ENCODE peak calls at places on chromosome 4, in six cellular contexts. M is heart right ventricle, K is lower lobe of right lung, R is cardiac muscle cell, A is pancreas, Q is hepatocyte. N is an unnamed sample.

GRCh38 chr4:120331486-120332281 is 265.0 kb upstream of the MAD2L1 start:
- DNase-seq in K (no peak), A (peak; percentile 34), M (no peak), Q (no peak), R (no peak), N (no peak)

GRCh38 chr4:32645653-32646052 is 1925.5 kb downstream of the PCDH7 start:
- DNase-seq in Q (no peak), A (no peak), M (no peak), R (no peak), K (no peak), N (no peak)

GRCh38 chr4:141501931-141502330 is 134.5 kb upstream of the IL15 start:
- DNase-seq in M (no peak), A (no peak), R (no peak), Q (no peak), K (no peak), N (no peak)

GRCh38 chr4:39729557-39729956 is 31.6 kb downstream of the UBE2K start:
- DNase-seq in M (no peak), R (no peak), Q (no peak), K (no peak), A (no peak), N (no peak)

GRCh38 chr4:115851918-115852766 is 738.7 kb upstream of the NDST4 start:
- DNase-seq in M (no peak), K (peak; percentile 34), R (peak; percentile 82), Q (peak; percentile 86), A (peak; percentile 38), N (no peak)

GRCh38 chr4:156362581-156362980 is 408.9 kb upstream of the CTSO start:
- DNase-seq in M (no peak), A (no peak), Q (no peak), R (no peak), K (no peak), N (no peak)

GRCh38 chr4:62250100-62250499 is 1050.0 kb downstream of the ADGRL3 start:
- DNase-seq in M (no peak), R (no peak), A (no peak), Q (no peak), K (no peak), N (no peak)

GRCh38 chr4:42570221-42570620 is 86.7 kb downstream of the ATP8A1 start:
- DNase-seq in R (no peak), Q (peak; percentile 11), A (peak; percentile 62), K (peak; percentile 66), M (peak; percentile 69), N (no peak)

GRCh38 chr4:15011166-15011565 is 8.9 kb downstream of the CPEB2 start:
- DNase-seq in M (no peak), A (no peak), R (no peak), Q (no peak), K (no peak), N (no peak)

GRCh38 chr4:526189-526909 is 27.3 kb downstream of the PIGG start:
- DNase-seq in M (no peak), K (no peak), A (no peak), R (no peak), Q (no peak), N (no peak)

GRCh38 chr4:9867746-9868425 is 86.5 kb downstream of the DRD5 start:
- DNase-seq in Q (no peak), K (no peak), R (no peak), M (no peak), A (no peak), N (no peak)

GRCh38 chr4:3199661-3200422 is 49.1 kb upstream of the MSANTD1 start:
- DNase-seq in A (no peak), Q (no peak), M (no peak), R (no peak), K (no peak), N (no peak)

GRCh38 chr4:6198278-6198677 is 2.1 kb downstream of the JAKMIP1 start:
- DNase-seq in K (no peak), Q (no peak), A (no peak), M (no peak), R (no peak), N (no peak)

GRCh38 chr4:54837576-54838140 is 179.9 kb downstream of the KIT start:
- DNase-seq in M (no peak), K (no peak), A (no peak), R (no peak), Q (no peak), N (no peak)

GRCh38 chr4:139319571-139319970 is 17.3 kb upstream of the NDUFC1 start:
- DNase-seq in R (no peak), A (no peak), M (no peak), Q (no peak), K (no peak), N (no peak)

GRCh38 chr4:20423420-20423819 is 171.7 kb downstream of the SLIT2 start:
- DNase-seq in A (no peak), R (no peak), M (no peak), K (no peak), Q (no peak), N (no peak)

GRCh38 chr4:3745886-3746656 is 20.1 kb upstream of the ADRA2C start:
- DNase-seq in K (no peak), M (no peak), Q (no peak), R (no peak), A (no peak), N (no peak)

GRCh38 chr4:69689530-69690111 is 36.6 kb upstream of the UGT2A1 start:
- DNase-seq in A (no peak), K (no peak), Q (peak; percentile 58), M (no peak), R (peak; percentile 45), N (peak; percentile 26)

GRCh38 chr4:57777871-57778270 is 667.7 kb upstream of the IGFBP7 start:
- DNase-seq in K (no peak), A (no peak), M (no peak), R (no peak), Q (no peak), N (no peak)

GRCh38 chr4:27366424-27366823 is 505.8 kb downstream of the STIM2 start:
- DNase-seq in Q (no peak), M (no peak), A (no peak), K (no peak), R (no peak), N (no peak)

GRCh38 chr4:8144359-8144758 is 14.3 kb downstream of the ABLIM2 start:
- DNase-seq in R (no peak), A (no peak), K (no peak), Q (no peak), M (no peak), N (no peak)

GRCh38 chr4:26257850-26258249 is 63.0 kb upstream of the RBPJ start:
- DNase-seq in R (no peak), A (no peak), K (no peak), M (no peak), Q (no peak), N (no peak)

GRCh38 chr4:6957148-6957520 is 47.5 kb downstream of the TBC1D14 start:
- DNase-seq in K (no peak), Q (no peak), A (no peak), M (no peak), R (no peak), N (no peak)

GRCh38 chr4:37632836-37633235 is 53.3 kb downstream of the RELL1 start:
- DNase-seq in K (no peak), A (no peak), Q (no peak), M (no peak), R (no peak), N (no peak)

GRCh38 chr4:145830699-145831098 is 107.9 kb downstream of the ZNF827 start:
- DNase-seq in R (no peak), A (no peak), K (no peak), Q (no peak), M (no peak), N (no peak)

GRCh38 chr4:4426511-4427477 is 39.9 kb downstream of the NSG1 start:
- DNase-seq in R (no peak), M (no peak), Q (no peak), K (no peak), A (no peak), N (no peak)

GRCh38 chr4:147594107-147594506 is 23.1 kb upstream of the TMEM184C start:
- DNase-seq in Q (no peak), K (no peak), M (no peak), A (no peak), R (no peak), N (no peak)

GRCh38 chr4:99821918-99822503 is 5.4 kb downstream of the DAPP1 start:
- DNase-seq in A (no peak), Q (no peak), K (no peak), R (no peak), M (no peak), N (no peak)

GRCh38 chr4:1172228-1172851 is at the start of gene SPON2:
- DNase-seq in M (no peak), A (no peak), Q (peak; percentile 51), R (no peak), K (no peak), N (peak; percentile 45)

DNA sequence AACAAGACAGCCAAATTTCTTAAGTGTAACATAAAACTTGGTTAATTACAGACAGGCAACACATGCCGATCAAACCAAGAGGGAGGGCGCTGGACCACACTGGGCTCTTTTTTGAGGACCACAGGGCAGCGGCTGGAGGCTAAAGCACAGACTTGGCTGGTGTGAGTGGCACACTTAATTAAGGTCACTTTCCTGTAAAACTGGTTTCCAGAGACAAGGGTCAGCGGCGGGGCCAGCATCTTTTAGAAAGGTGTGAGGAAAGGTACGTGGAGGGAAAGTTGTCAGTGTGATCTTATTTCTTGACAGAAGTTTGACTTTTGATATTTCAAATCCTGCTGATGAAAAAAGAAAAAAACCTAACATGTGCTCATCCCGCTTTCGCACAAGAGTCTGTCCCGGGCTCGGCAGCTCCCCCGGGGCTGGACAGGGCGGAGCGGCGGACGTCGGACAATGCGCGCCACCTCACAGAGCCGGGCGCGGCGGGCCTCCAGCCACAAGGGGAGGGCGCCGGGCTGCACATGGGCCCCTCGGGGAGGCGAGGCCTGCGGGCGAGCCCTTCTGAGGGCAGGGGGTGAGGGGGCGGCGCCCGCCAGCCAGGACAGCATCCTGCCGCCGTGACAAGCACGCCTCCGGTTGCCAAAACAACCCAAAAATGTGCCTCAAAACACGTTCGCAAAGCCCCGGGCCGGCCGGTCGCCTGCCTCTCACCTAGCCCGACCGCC is 658 bp upstream of the HSPA4L start:
- DNase-seq in K (peak; percentile 46), R (peak; percentile 5), M (peak; percentile 47), A (no peak), Q (peak; percentile 72), N (peak; percentile 46)
- H3K4me1 ChIP-seq in K (peaks cover 8% of the 10 kb centered on the region), R (peaks cover 13% of the 10 kb centered on the region), M (peaks cover 4% of the 10 kb centered on the region), A (no peaks in the 10 kb centered on the region), Q (no peaks in the 10 kb centered on the region), N (no peaks in the 10 kb centered on the region)

GRCh38 chr4:136858911-136859310 is 673.4 kb downstream of the PCDH18 start:
- DNase-seq in R (no peak), Q (no peak), K (no peak), M (no peak), A (no peak), N (no peak)
- H3K4me3 ChIP-seq in R (no peak overlapping the region), Q (no peak overlapping the region), K (no peak overlapping the region), M (no peak overlapping the region), A (no peak overlapping the region), N (no peak overlapping the region)

GRCh38 chr4:184821242-184821641 is 4.5 kb downstream of the ACSL1 start:
- DNase-seq in R (no peak), A (no peak), K (no peak), M (no peak), Q (no peak), N (no peak)
- H3K4me1 ChIP-seq in R (peaks cover 58% of the 10 kb centered on the region), A (peaks cover 3% of the 10 kb centered on the region), K (peaks cover 41% of the 10 kb centered on the region), M (peaks cover 73% of the 10 kb centered on the region), Q (peaks cover 7% of the 10 kb centered on the region), N (peaks cover 6% of the 10 kb centered on the region)

GRCh38 chr4:151304755-151305154 is 20.6 kb downstream of the SH3D19 start:
- DNase-seq in M (no peak), Q (no peak), K (no peak), A (no peak), R (no peak), N (no peak)

GRCh38 chr4:151302432-151302831 is 23.0 kb downstream of the SH3D19 start:
- DNase-seq in Q (no peak), A (no peak), K (no peak), M (no peak), R (no peak), N (no peak)

GRCh38 chr4:151310124-151310728 is 15.2 kb downstream of the SH3D19 start:
- DNase-seq in K (no peak), A (no peak), R (no peak), Q (no peak), M (no peak), N (no peak)

GRCh38 chr4:151304226-151304625 is 21.2 kb downstream of the SH3D19 start:
- DNase-seq in R (no peak), Q (no peak), K (no peak), M (no peak), A (no peak), N (no peak)
- H3K4me3 ChIP-seq in R (no peak overlapping the region), Q (no peak overlapping the region), K (no peak overlapping the region), M (no peak overlapping the region), A (no peak overlapping the region), N (no peak overlapping the region)